ENCODE peak calls at places on chromosome 1, in six cellular contexts. K, Z, E, Q, V and C are unnamed samples.

GRCh38 chr1:9716404-9717192 is 65.1 kb downstream of the PIK3CD start:
- DNase-seq in V (no peak), K (peak; percentile 52), Z (no peak), Q (no peak), E (no peak), C (no peak)

GRCh38 chr1:248823517-248824001 is 2.2 kb downstream of the SH3BP5L start:
- DNase-seq in E (no peak), K (no peak), Z (no peak), Q (no peak), V (no peak), C (no peak)

GRCh38 chr1:96598416-96599168 is 123.0 kb upstream of the PTBP2 start:
- DNase-seq in Q (no peak), E (no peak), Z (no peak), K (no peak), V (no peak), C (no peak)

GRCh38 chr1:84721152-84721551 is 30.9 kb upstream of the SSX2IP start:
- DNase-seq in K (no peak), Q (no peak), Z (no peak), V (no peak), E (no peak), C (no peak)

GRCh38 chr1:151476083-151476482 is 16.8 kb upstream of the POGZ start:
- DNase-seq in V (no peak), E (no peak), K (no peak), Z (no peak), Q (no peak), C (no peak)

GRCh38 chr1:44798481-44799365 is 1.5 kb upstream of the PLK3 start:
- DNase-seq in Z (peak; percentile 86), K (peak; percentile 20), Q (peak; percentile 5), V (no peak), E (no peak), C (no peak)

GRCh38 chr1:47434051-47434842 is 3.6 kb upstream of the FOXD2 start:
- DNase-seq in K (no peak), E (peak; percentile 32), Z (no peak), Q (no peak), V (no peak), C (no peak)

GRCh38 chr1:177216587-177217202 is 45.9 kb downstream of the BRINP2 start:
- DNase-seq in Q (no peak), Z (no peak), V (no peak), E (no peak), K (no peak), C (no peak)